ENCODE peak calls at places on chromosome 7, in eight cellular contexts. One of them, this sample, is unnamed.

GRCh38 chr7:23012797-23013714 is 874 bp downstream of the HYCC1 start:
- DNase-seq in NB4: peak; percentile 66
- DNase-seq in ELF-1: peak; percentile 49
- DNase-seq in activated T-helper 9 cell treated with anti-CD3 and anti-CD28 coated beads, Interleukin-2, amount 50 U/mL, for 16 hours: no peak
- DNase-seq in activated CD4-positive, alpha-beta T cell treated with anti-CD3 and anti-CD28 coated beads, Interleukin-2, amount 50 U/mL, for 1 hour: peak; percentile 4
- DNase-seq in cardiac fibroblast: no peak
- DNase-seq in EH: peak; percentile 48
- DNase-seq in mucosa of gallbladder: no peak
- DNase-seq in this sample: peak; percentile 51

GRCh38 chr7:117889611-117890010 is 16.4 kb upstream of the CTTNBP2 start:
- DNase-seq in mucosa of gallbladder: no peak
- DNase-seq in activated T-helper 9 cell treated with anti-CD3 and anti-CD28 coated beads, Interleukin-2, amount 50 U/mL, for 16 hours: no peak
- DNase-seq in activated CD4-positive, alpha-beta T cell treated with anti-CD3 and anti-CD28 coated beads, Interleukin-2, amount 50 U/mL, for 1 hour: no peak
- DNase-seq in ELF-1: no peak
- DNase-seq in EH: no peak
- DNase-seq in cardiac fibroblast: no peak
- DNase-seq in NB4: no peak
- DNase-seq in this sample: no peak

GRCh38 chr7:86916277-86916825 is 143.1 kb downstream of the ELAPOR2 start:
- DNase-seq in mucosa of gallbladder: no peak
- DNase-seq in NB4: no peak
- DNase-seq in EH: no peak
- DNase-seq in activated T-helper 9 cell treated with anti-CD3 and anti-CD28 coated beads, Interleukin-2, amount 50 U/mL, for 16 hours: no peak
- DNase-seq in activated CD4-positive, alpha-beta T cell treated with anti-CD3 and anti-CD28 coated beads, Interleukin-2, amount 50 U/mL, for 1 hour: no peak
- DNase-seq in ELF-1: no peak
- DNase-seq in cardiac fibroblast: no peak
- DNase-seq in this sample: no peak

GRCh38 chr7:75854233-75854632 is 24.6 kb upstream of the RHBDD2 start:
- DNase-seq in activated CD4-positive, alpha-beta T cell treated with anti-CD3 and anti-CD28 coated beads, Interleukin-2, amount 50 U/mL, for 1 hour: no peak
- DNase-seq in activated T-helper 9 cell treated with anti-CD3 and anti-CD28 coated beads, Interleukin-2, amount 50 U/mL, for 16 hours: no peak
- DNase-seq in ELF-1: no peak
- DNase-seq in NB4: peak; percentile 48
- DNase-seq in EH: peak; percentile 74
- DNase-seq in mucosa of gallbladder: no peak
- DNase-seq in cardiac fibroblast: peak; percentile 89
- DNase-seq in this sample: no peak

GRCh38 chr7:71982847-71983246 is 429.3 kb downstream of the CALN1 start:
- DNase-seq in ELF-1: no peak
- DNase-seq in NB4: no peak
- DNase-seq in activated CD4-positive, alpha-beta T cell treated with anti-CD3 and anti-CD28 coated beads, Interleukin-2, amount 50 U/mL, for 1 hour: no peak
- DNase-seq in cardiac fibroblast: no peak
- DNase-seq in mucosa of gallbladder: no peak
- DNase-seq in EH: no peak
- DNase-seq in activated T-helper 9 cell treated with anti-CD3 and anti-CD28 coated beads, Interleukin-2, amount 50 U/mL, for 16 hours: no peak
- DNase-seq in this sample: no peak

GRCh38 chr7:25075459-25075858 is 49.6 kb downstream of the CYCS start:
- DNase-seq in activated T-helper 9 cell treated with anti-CD3 and anti-CD28 coated beads, Interleukin-2, amount 50 U/mL, for 16 hours: peak; percentile 18
- DNase-seq in mucosa of gallbladder: no peak
- DNase-seq in EH: no peak
- DNase-seq in NB4: no peak
- DNase-seq in activated CD4-positive, alpha-beta T cell treated with anti-CD3 and anti-CD28 coated beads, Interleukin-2, amount 50 U/mL, for 1 hour: no peak
- DNase-seq in ELF-1: no peak
- DNase-seq in cardiac fibroblast: no peak
- DNase-seq in this sample: no peak

GRCh38 chr7:2774935-2775334 is 69.2 kb downstream of the GNA12 start:
- DNase-seq in EH: no peak
- DNase-seq in mucosa of gallbladder: no peak
- DNase-seq in cardiac fibroblast: no peak
- DNase-seq in ELF-1: no peak
- DNase-seq in NB4: peak; percentile 32
- DNase-seq in activated T-helper 9 cell treated with anti-CD3 and anti-CD28 coated beads, Interleukin-2, amount 50 U/mL, for 16 hours: no peak
- DNase-seq in activated CD4-positive, alpha-beta T cell treated with anti-CD3 and anti-CD28 coated beads, Interleukin-2, amount 50 U/mL, for 1 hour: no peak
- DNase-seq in this sample: no peak

GRCh38 chr7:43674559-43675436 is 54.5 kb downstream of the COA1 start:
- DNase-seq in EH: peak; percentile 94
- DNase-seq in cardiac fibroblast: peak; percentile 69
- DNase-seq in activated CD4-positive, alpha-beta T cell treated with anti-CD3 and anti-CD28 coated beads, Interleukin-2, amount 50 U/mL, for 1 hour: no peak
- DNase-seq in activated T-helper 9 cell treated with anti-CD3 and anti-CD28 coated beads, Interleukin-2, amount 50 U/mL, for 16 hours: no peak
- DNase-seq in NB4: no peak
- DNase-seq in ELF-1: no peak
- DNase-seq in mucosa of gallbladder: no peak
- DNase-seq in this sample: no peak

GRCh38 chr7:101466871-101467270 is 104.2 kb downstream of the COL26A1 start:
- DNase-seq in ELF-1: no peak
- DNase-seq in activated T-helper 9 cell treated with anti-CD3 and anti-CD28 coated beads, Interleukin-2, amount 50 U/mL, for 16 hours: no peak
- DNase-seq in activated CD4-positive, alpha-beta T cell treated with anti-CD3 and anti-CD28 coated beads, Interleukin-2, amount 50 U/mL, for 1 hour: no peak
- DNase-seq in cardiac fibroblast: peak; percentile 34
- DNase-seq in EH: no peak
- DNase-seq in mucosa of gallbladder: no peak
- DNase-seq in NB4: no peak
- DNase-seq in this sample: no peak

GRCh38 chr7:75993689-75994387 is 557 bp downstream of the TMEM120A start:
- DNase-seq in activated CD4-positive, alpha-beta T cell treated with anti-CD3 and anti-CD28 coated beads, Interleukin-2, amount 50 U/mL, for 1 hour: no peak
- DNase-seq in mucosa of gallbladder: peak; percentile 59
- DNase-seq in EH: peak; percentile 73
- DNase-seq in activated T-helper 9 cell treated with anti-CD3 and anti-CD28 coated beads, Interleukin-2, amount 50 U/mL, for 16 hours: no peak
- DNase-seq in ELF-1: peak; percentile 81
- DNase-seq in cardiac fibroblast: peak; percentile 82
- DNase-seq in NB4: peak; percentile 64
- DNase-seq in this sample: peak; percentile 94

GRCh38 chr7:151923097-151923876 is 33.0 kb upstream of the GALNTL5 start:
- DNase-seq in EH: no peak
- DNase-seq in cardiac fibroblast: peak; percentile 43
- DNase-seq in NB4: peak; percentile 79
- DNase-seq in mucosa of gallbladder: peak; percentile 34
- DNase-seq in ELF-1: no peak
- DNase-seq in activated T-helper 9 cell treated with anti-CD3 and anti-CD28 coated beads, Interleukin-2, amount 50 U/mL, for 16 hours: no peak
- DNase-seq in activated CD4-positive, alpha-beta T cell treated with anti-CD3 and anti-CD28 coated beads, Interleukin-2, amount 50 U/mL, for 1 hour: no peak
- DNase-seq in this sample: peak; percentile 60

GRCh38 chr7:26616235-26616634 is 248.2 kb downstream of the SKAP2 start:
- DNase-seq in ELF-1: no peak
- DNase-seq in activated CD4-positive, alpha-beta T cell treated with anti-CD3 and anti-CD28 coated beads, Interleukin-2, amount 50 U/mL, for 1 hour: no peak
- DNase-seq in activated T-helper 9 cell treated with anti-CD3 and anti-CD28 coated beads, Interleukin-2, amount 50 U/mL, for 16 hours: no peak
- DNase-seq in mucosa of gallbladder: no peak
- DNase-seq in cardiac fibroblast: no peak
- DNase-seq in NB4: no peak
- DNase-seq in EH: peak; percentile 1
- DNase-seq in this sample: no peak

GRCh38 chr7:92723205-92723604 is 113.2 kb downstream of the CDK6 start:
- DNase-seq in activated CD4-positive, alpha-beta T cell treated with anti-CD3 and anti-CD28 coated beads, Interleukin-2, amount 50 U/mL, for 1 hour: no peak
- DNase-seq in cardiac fibroblast: peak; percentile 62
- DNase-seq in mucosa of gallbladder: no peak
- DNase-seq in activated T-helper 9 cell treated with anti-CD3 and anti-CD28 coated beads, Interleukin-2, amount 50 U/mL, for 16 hours: no peak
- DNase-seq in EH: peak; percentile 80
- DNase-seq in NB4: no peak
- DNase-seq in ELF-1: no peak
- DNase-seq in this sample: no peak

This sample was measured in left lobe of liver.